ENCODE peak calls at places on chromosomes 11 and 22, in ten cellular contexts. I is hippocampal formation; J is AG09309; Z is T-helper 2 cell treated with Interferon-gamma antibody and Interleukin-4, amounts not matched to agents 5 μg/mL and 100 μg/mL, for 36 hours; D is Daoy; T is ELR; C is HTR-8/SVneo; E is hypothalamus; X is EH; F is T-helper 1 cell. R is an unnamed sample.

GRCh38 chr11:116731097-116731761 is 41.6 kb downstream of the BUD13 start:
- DNase-seq in Z (no peak), J (no peak), T (peak; percentile 10), I (peak; percentile 66), E (peak; percentile 31), D (no peak), F (no peak), C (peak; percentile 44), X (peak; percentile 27), R (peak; percentile 66)

GRCh38 chr22:19457828-19458428 is 10.4 kb upstream of the C22orf39 start:
- DNase-seq in Z (no peak), D (no peak), X (no peak), F (no peak), I (no peak), J (no peak), T (no peak), C (no peak), E (no peak), R (no peak)

GRCh38 chr11:96384156-96384555 is 5.6 kb downstream of the CCDC82 start:
- DNase-seq in T (no peak), Z (no peak), I (no peak), J (no peak), E (no peak), F (no peak), X (no peak), D (no peak), C (no peak), R (no peak)

GRCh38 chr11:113345978-113346377 is 31.6 kb downstream of the TTC12 start:
- DNase-seq in J (no peak), T (no peak), E (no peak), C (no peak), Z (no peak), F (no peak), D (no peak), I (no peak), X (peak; percentile 18), R (no peak)

GRCh38 chr11:75429902-75430691 is 2.9 kb downstream of the KLHL35 start:
- DNase-seq in Z (peak; percentile 70), I (no peak), F (peak; percentile 27), C (no peak), D (peak; percentile 83), J (no peak), E (no peak), X (peak; percentile 59), T (peak; percentile 52), R (no peak)

GRCh38 chr11:10459029-10459970 is 4.2 kb downstream of the AMPD3 start:
- DNase-seq in C (no peak), X (peak; percentile 17), D (peak; percentile 13), I (no peak), T (peak; percentile 19), Z (peak; percentile 68), J (no peak), F (peak; percentile 39), E (no peak), R (no peak)

GRCh38 chr11:64564947-64565889 is 25.8 kb upstream of the SLC22A12 start:
- DNase-seq in I (no peak), X (no peak), T (no peak), J (no peak), F (no peak), Z (no peak), C (no peak), E (no peak), D (no peak), R (no peak)

GRCh38 chr11:13405220-13405619 is 57.8 kb downstream of the BTBD10 start:
- DNase-seq in X (no peak), C (no peak), D (no peak), Z (no peak), I (no peak), J (no peak), E (no peak), F (no peak), T (no peak), R (no peak)

GRCh38 chr22:50684986-50685385 is 12.4 kb downstream of the SHANK3 start:
- DNase-seq in Z (no peak), I (no peak), F (no peak), E (no peak), T (peak; percentile 47), C (no peak), D (peak; percentile 66), X (peak; percentile 26), J (no peak), R (no peak)

GRCh38 chr11:13761250-13761649 is 92.8 kb downstream of the FAR1 start:
- DNase-seq in F (no peak), C (no peak), X (peak; percentile 35), J (no peak), I (no peak), D (no peak), T (peak; percentile 27), Z (no peak), E (no peak), R (no peak)

GRCh38 chr22:38218661-38219331 is 17.0 kb downstream of the MAFF start:
- DNase-seq in D (peak; percentile 98), C (peak; percentile 71), I (no peak), Z (peak; percentile 24), X (peak; percentile 96), T (peak; percentile 97), E (no peak), F (peak; percentile 45), J (peak; percentile 80), R (no peak)

GRCh38 chr11:123640677-123641494 is 13.5 kb downstream of the SCN3B start:
- DNase-seq in J (no peak), F (no peak), Z (peak; percentile 28), X (peak; percentile 54), C (peak; percentile 44), D (peak; percentile 51), T (peak; percentile 61), E (no peak), I (no peak), R (peak; percentile 12)

GRCh38 chr11:75174348-75174747 is 23.4 kb downstream of the SLCO2B1 start:
- DNase-seq in T (no peak), D (no peak), Z (no peak), E (no peak), C (no peak), J (no peak), X (no peak), I (no peak), F (no peak), R (no peak)

GRCh38 chr11:93543292-93543977 is at the start of gene SMCO4:
- DNase-seq in D (peak; percentile 88), J (no peak), Z (peak; percentile 78), E (peak; percentile 42), C (peak; percentile 79), I (peak; percentile 73), X (peak; percentile 83), T (peak; percentile 78), F (peak; percentile 31), R (peak; percentile 59)

GRCh38 chr11:85771568-85771967 is 39.4 kb downstream of the SYTL2 start:
- DNase-seq in T (no peak), E (no peak), C (no peak), F (no peak), Z (no peak), D (no peak), X (no peak), J (no peak), I (no peak), R (no peak)

GRCh38 chr11:46849631-46850030 is 3.6 kb upstream of the CKAP5 start:
- DNase-seq in I (no peak), X (no peak), J (no peak), E (no peak), T (no peak), Z (no peak), C (no peak), D (no peak), F (no peak), R (no peak)

GRCh38 chr22:28142361-28142801 is 223.3 kb upstream of the PITPNB start:
- DNase-seq in J (peak; percentile 91), X (peak; percentile 97), E (no peak), T (peak; percentile 84), I (no peak), C (peak; percentile 45), D (peak; percentile 38), Z (no peak), F (no peak), R (no peak)

GRCh38 chr22:20552450-20552894 is 45.1 kb downstream of the MED15 start:
- DNase-seq in D (no peak), X (peak; percentile 48), E (no peak), T (no peak), J (no peak), Z (no peak), C (no peak), I (no peak), F (no peak), R (no peak)

GRCh38 chr22:42754658-42755057 is 34.0 kb upstream of the A4GALT start:
- DNase-seq in F (no peak), I (no peak), T (peak; percentile 39), C (no peak), E (no peak), Z (no peak), X (peak; percentile 33), J (no peak), D (peak; percentile 51), R (no peak)

GRCh38 chr11:106281455-106282173 is 204.2 kb downstream of the AASDHPPT start:
- DNase-seq in X (peak; percentile 25), Z (no peak), D (peak; percentile 55), I (no peak), F (no peak), C (peak; percentile 28), E (no peak), T (peak; percentile 92), J (peak; percentile 55), R (no peak)

GRCh38 chr11:17511571-17511970 is 32.6 kb downstream of the USH1C start:
- DNase-seq in C (no peak), D (no peak), T (no peak), Z (no peak), E (no peak), X (no peak), I (no peak), F (no peak), J (no peak), R (no peak)

R was measured in C1 segment of cervical spinal cord.